ENCODE peak calls at places on chromosomes 7 and 10, in eight cellular contexts. One of them, this sample, is unnamed.

GRCh38 chr10:15719899-15720634 is at the start of gene ITGA8:
- DNase-seq in WERI-Rb-1: peak
- DNase-seq in CD4-positive, alpha-beta T cell: no peak
- DNase-seq in endodermal cell: peak
- DNase-seq in fibroblast of the aortic adventitia: peak
- DNase-seq in lower lobe of right lung: no peak
- DNase-seq in astrocyte of the spinal cord: peak
- DNase-seq in BE2C: peak
- DNase-seq in this sample: peak

GRCh38 chr10:114311496-114312195 is 72.6 kb downstream of the VWA2 start:
- DNase-seq in fibroblast of the aortic adventitia: no peak
- DNase-seq in BE2C: no peak
- DNase-seq in CD4-positive, alpha-beta T cell: no peak
- DNase-seq in WERI-Rb-1: no peak
- DNase-seq in lower lobe of right lung: no peak
- DNase-seq in astrocyte of the spinal cord: no peak
- DNase-seq in endodermal cell: no peak
- DNase-seq in this sample: no peak

GRCh38 chr10:72567421-72567820 is 58.5 kb downstream of the MICU1 start:
- DNase-seq in CD4-positive, alpha-beta T cell: no peak
- DNase-seq in BE2C: no peak
- DNase-seq in lower lobe of right lung: no peak
- DNase-seq in fibroblast of the aortic adventitia: peak
- DNase-seq in WERI-Rb-1: no peak
- DNase-seq in astrocyte of the spinal cord: peak
- DNase-seq in endodermal cell: no peak
- DNase-seq in this sample: no peak

GRCh38 chr10:96225119-96225518 is 46.2 kb downstream of the BLNK start:
- DNase-seq in lower lobe of right lung: no peak
- DNase-seq in astrocyte of the spinal cord: no peak
- DNase-seq in endodermal cell: no peak
- DNase-seq in BE2C: no peak
- DNase-seq in WERI-Rb-1: no peak
- DNase-seq in CD4-positive, alpha-beta T cell: no peak
- DNase-seq in fibroblast of the aortic adventitia: no peak
- DNase-seq in this sample: no peak

GRCh38 chr10:124748206-124748605 is 4.0 kb upstream of the FAM53B start:
- DNase-seq in CD4-positive, alpha-beta T cell: no peak
- DNase-seq in WERI-Rb-1: no peak
- DNase-seq in BE2C: no peak
- DNase-seq in fibroblast of the aortic adventitia: no peak
- DNase-seq in astrocyte of the spinal cord: no peak
- DNase-seq in lower lobe of right lung: no peak
- DNase-seq in endodermal cell: no peak
- DNase-seq in this sample: no peak

GRCh38 chr7:159117366-159118219 is 27.1 kb downstream of the VIPR2 start:
- DNase-seq in CD4-positive, alpha-beta T cell: no peak
- DNase-seq in WERI-Rb-1: no peak
- DNase-seq in lower lobe of right lung: no peak
- DNase-seq in astrocyte of the spinal cord: no peak
- DNase-seq in endodermal cell: peak
- DNase-seq in BE2C: no peak
- DNase-seq in fibroblast of the aortic adventitia: no peak
- DNase-seq in this sample: no peak

GRCh38 chr7:11428877-11429617 is 403.0 kb downstream of the THSD7A start:
- DNase-seq in astrocyte of the spinal cord: no peak
- DNase-seq in lower lobe of right lung: no peak
- DNase-seq in fibroblast of the aortic adventitia: no peak
- DNase-seq in WERI-Rb-1: no peak
- DNase-seq in CD4-positive, alpha-beta T cell: no peak
- DNase-seq in endodermal cell: peak
- DNase-seq in BE2C: no peak
- DNase-seq in this sample: peak

GRCh38 chr10:126268104-126268900 is 120.0 kb downstream of the ADAM12 start:
- DNase-seq in astrocyte of the spinal cord: no peak
- DNase-seq in fibroblast of the aortic adventitia: no peak
- DNase-seq in WERI-Rb-1: no peak
- DNase-seq in lower lobe of right lung: no peak
- DNase-seq in BE2C: no peak
- DNase-seq in CD4-positive, alpha-beta T cell: no peak
- DNase-seq in endodermal cell: no peak
- DNase-seq in this sample: no peak

GRCh38 chr10:124565565-124566221 is 104.1 kb downstream of the LHPP start:
- DNase-seq in fibroblast of the aortic adventitia: no peak
- DNase-seq in BE2C: no peak
- DNase-seq in astrocyte of the spinal cord: no peak
- DNase-seq in endodermal cell: peak
- DNase-seq in lower lobe of right lung: peak
- DNase-seq in WERI-Rb-1: peak
- DNase-seq in CD4-positive, alpha-beta T cell: no peak
- DNase-seq in this sample: peak

GRCh38 chr10:61286695-61287094 is 166.5 kb downstream of the TMEM26 start:
- DNase-seq in endodermal cell: no peak
- DNase-seq in fibroblast of the aortic adventitia: no peak
- DNase-seq in WERI-Rb-1: no peak
- DNase-seq in CD4-positive, alpha-beta T cell: no peak
- DNase-seq in BE2C: no peak
- DNase-seq in lower lobe of right lung: no peak
- DNase-seq in astrocyte of the spinal cord: no peak
- DNase-seq in this sample: no peak

GRCh38 chr7:159063046-159063840 is 81.4 kb downstream of the VIPR2 start:
- DNase-seq in BE2C: no peak
- DNase-seq in fibroblast of the aortic adventitia: no peak
- DNase-seq in lower lobe of right lung: no peak
- DNase-seq in endodermal cell: no peak
- DNase-seq in WERI-Rb-1: no peak
- DNase-seq in CD4-positive, alpha-beta T cell: no peak
- DNase-seq in astrocyte of the spinal cord: no peak
- DNase-seq in this sample: no peak

GRCh38 chr10:3357729-3358128 is 185.1 kb upstream of the PITRM1 start:
- DNase-seq in BE2C: no peak
- DNase-seq in fibroblast of the aortic adventitia: no peak
- DNase-seq in endodermal cell: no peak
- DNase-seq in CD4-positive, alpha-beta T cell: no peak
- DNase-seq in astrocyte of the spinal cord: no peak
- DNase-seq in lower lobe of right lung: no peak
- DNase-seq in WERI-Rb-1: no peak
- DNase-seq in this sample: no peak

GRCh38 chr7:117444646-117445045 is 17.4 kb upstream of the ASZ1 start:
- DNase-seq in astrocyte of the spinal cord: no peak
- DNase-seq in endodermal cell: no peak
- DNase-seq in BE2C: no peak
- DNase-seq in lower lobe of right lung: no peak
- DNase-seq in WERI-Rb-1: no peak
- DNase-seq in fibroblast of the aortic adventitia: no peak
- DNase-seq in CD4-positive, alpha-beta T cell: no peak
- DNase-seq in this sample: no peak

GRCh38 chr10:8405551-8405950 is 351.1 kb downstream of the GATA3 start:
- DNase-seq in CD4-positive, alpha-beta T cell: no peak
- DNase-seq in endodermal cell: no peak
- DNase-seq in BE2C: no peak
- DNase-seq in astrocyte of the spinal cord: no peak
- DNase-seq in fibroblast of the aortic adventitia: peak
- DNase-seq in WERI-Rb-1: no peak
- DNase-seq in lower lobe of right lung: no peak
- DNase-seq in this sample: no peak

GRCh38 chr7:84232653-84233052 is 38.1 kb upstream of the SEMA3A start:
- DNase-seq in CD4-positive, alpha-beta T cell: no peak
- DNase-seq in lower lobe of right lung: no peak
- DNase-seq in endodermal cell: no peak
- DNase-seq in BE2C: no peak
- DNase-seq in WERI-Rb-1: no peak
- DNase-seq in astrocyte of the spinal cord: peak
- DNase-seq in fibroblast of the aortic adventitia: peak
- DNase-seq in this sample: no peak

GRCh38 chr7:81004098-81004497 is 85.2 kb upstream of the SEMA3C start:
- DNase-seq in astrocyte of the spinal cord: peak
- DNase-seq in lower lobe of right lung: no peak
- DNase-seq in WERI-Rb-1: no peak
- DNase-seq in fibroblast of the aortic adventitia: peak
- DNase-seq in BE2C: no peak
- DNase-seq in CD4-positive, alpha-beta T cell: no peak
- DNase-seq in endodermal cell: no peak
- DNase-seq in this sample: no peak

GRCh38 chr7:13282377-13282980 is 595.0 kb downstream of the ARL4A start:
- DNase-seq in CD4-positive, alpha-beta T cell: no peak
- DNase-seq in lower lobe of right lung: no peak
- DNase-seq in WERI-Rb-1: no peak
- DNase-seq in astrocyte of the spinal cord: peak
- DNase-seq in fibroblast of the aortic adventitia: peak
- DNase-seq in BE2C: no peak
- DNase-seq in endodermal cell: no peak
- DNase-seq in this sample: no peak

GRCh38 chr7:13279854-13280435 is 592.5 kb downstream of the ARL4A start:
- DNase-seq in WERI-Rb-1: no peak
- DNase-seq in CD4-positive, alpha-beta T cell: no peak
- DNase-seq in lower lobe of right lung: no peak
- DNase-seq in BE2C: no peak
- DNase-seq in astrocyte of the spinal cord: peak
- DNase-seq in endodermal cell: no peak
- DNase-seq in fibroblast of the aortic adventitia: peak
- DNase-seq in this sample: no peak

GRCh38 chr7:13278020-13278419 is 590.6 kb downstream of the ARL4A start:
- DNase-seq in astrocyte of the spinal cord: no peak
- DNase-seq in fibroblast of the aortic adventitia: no peak
- DNase-seq in endodermal cell: no peak
- DNase-seq in WERI-Rb-1: no peak
- DNase-seq in lower lobe of right lung: no peak
- DNase-seq in BE2C: no peak
- DNase-seq in CD4-positive, alpha-beta T cell: no peak
- DNase-seq in this sample: no peak

GRCh38 chr7:13276977-13277376 is 589.5 kb downstream of the ARL4A start:
- DNase-seq in endodermal cell: no peak
- DNase-seq in fibroblast of the aortic adventitia: peak
- DNase-seq in lower lobe of right lung: no peak
- DNase-seq in astrocyte of the spinal cord: peak
- DNase-seq in BE2C: no peak
- DNase-seq in CD4-positive, alpha-beta T cell: no peak
- DNase-seq in WERI-Rb-1: no peak
- DNase-seq in this sample: no peak
- TF ChIP-seq CTCF in endodermal cell: peak
- TF ChIP-seq CTCF in fibroblast of the aortic adventitia: peak
- TF ChIP-seq CTCF in lower lobe of right lung: peak
- TF ChIP-seq CTCF in astrocyte of the spinal cord: peak
- TF ChIP-seq CTCF in BE2C: no peak
- TF ChIP-seq CTCF in CD4-positive, alpha-beta T cell: no peak
- TF ChIP-seq CTCF in WERI-Rb-1: no peak
- TF ChIP-seq CTCF in this sample: peak

DNA sequence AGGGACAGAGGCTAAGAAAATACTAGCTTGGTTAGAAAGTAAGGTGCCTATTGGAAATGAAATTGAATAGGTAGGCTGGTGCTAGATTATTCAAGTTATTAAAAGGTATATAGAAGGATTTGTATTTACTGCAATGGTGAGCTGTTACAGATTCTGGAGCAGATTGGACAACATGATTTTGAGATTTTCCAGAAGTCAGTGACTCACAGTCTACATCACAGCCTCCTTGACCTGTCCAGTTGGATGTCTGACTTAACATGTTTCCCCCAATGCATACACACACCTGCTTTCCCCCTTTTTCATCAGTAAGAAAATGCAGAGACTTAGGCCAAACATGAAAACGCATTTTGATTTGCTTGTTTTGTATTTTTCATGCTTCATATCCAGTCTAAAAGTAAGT is 33.4 kb downstream of the STARD3NL start:
- DNase-seq in astrocyte of the spinal cord: no peak
- DNase-seq in WERI-Rb-1: no peak
- DNase-seq in fibroblast of the aortic adventitia: peak
- DNase-seq in lower lobe of right lung: no peak
- DNase-seq in CD4-positive, alpha-beta T cell: no peak
- DNase-seq in BE2C: no peak
- DNase-seq in endodermal cell: no peak
- DNase-seq in this sample: no peak
- TF ChIP-seq CTCF in astrocyte of the spinal cord: no peak
- TF ChIP-seq CTCF in WERI-Rb-1: no peak
- TF ChIP-seq CTCF in fibroblast of the aortic adventitia: no peak
- TF ChIP-seq CTCF in lower lobe of right lung: no peak
- TF ChIP-seq CTCF in CD4-positive, alpha-beta T cell: no peak
- TF ChIP-seq CTCF in BE2C: no peak
- TF ChIP-seq CTCF in endodermal cell: no peak
- TF ChIP-seq CTCF in this sample: no peak

DNA sequence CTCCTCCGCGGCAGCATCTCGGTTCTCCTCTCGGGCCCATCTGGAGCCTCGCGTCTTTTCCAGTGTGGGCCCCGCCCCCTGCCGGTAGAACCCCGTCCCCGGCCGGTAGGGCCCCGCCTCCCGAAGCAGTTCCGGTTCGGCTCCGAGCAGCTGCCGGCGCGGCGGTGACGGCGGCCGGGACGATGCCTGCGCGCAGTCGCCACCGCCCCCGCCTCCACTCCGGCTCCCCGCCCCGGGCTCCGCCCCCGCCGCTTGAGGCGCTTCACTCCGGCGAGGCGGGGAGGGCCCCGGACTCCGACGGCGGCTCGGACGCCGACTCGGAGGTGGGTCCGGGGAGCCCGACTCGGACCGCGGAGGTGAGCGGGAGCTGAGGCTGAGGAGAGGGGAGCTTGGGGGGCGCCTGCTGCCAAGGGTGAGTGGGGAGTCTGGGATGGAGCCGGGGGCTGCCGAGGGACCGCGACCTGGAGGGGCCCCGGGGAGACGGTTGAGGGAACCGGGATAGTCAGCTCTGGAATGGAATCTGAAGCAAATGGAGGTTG is at the start of gene SAMD8:
- DNase-seq in fibroblast of the aortic adventitia: peak
- DNase-seq in lower lobe of right lung: peak
- DNase-seq in astrocyte of the spinal cord: peak
- DNase-seq in CD4-positive, alpha-beta T cell: peak
- DNase-seq in WERI-Rb-1: peak
- DNase-seq in endodermal cell: peak
- DNase-seq in BE2C: peak
- DNase-seq in this sample: peak
- TF ChIP-seq CTCF in fibroblast of the aortic adventitia: peak
- TF ChIP-seq CTCF in lower lobe of right lung: peak
- TF ChIP-seq CTCF in astrocyte of the spinal cord: no peak
- TF ChIP-seq CTCF in CD4-positive, alpha-beta T cell: no peak
- TF ChIP-seq CTCF in WERI-Rb-1: no peak
- TF ChIP-seq CTCF in endodermal cell: peak
- TF ChIP-seq CTCF in BE2C: peak
- TF ChIP-seq CTCF in this sample: peak

DNA sequence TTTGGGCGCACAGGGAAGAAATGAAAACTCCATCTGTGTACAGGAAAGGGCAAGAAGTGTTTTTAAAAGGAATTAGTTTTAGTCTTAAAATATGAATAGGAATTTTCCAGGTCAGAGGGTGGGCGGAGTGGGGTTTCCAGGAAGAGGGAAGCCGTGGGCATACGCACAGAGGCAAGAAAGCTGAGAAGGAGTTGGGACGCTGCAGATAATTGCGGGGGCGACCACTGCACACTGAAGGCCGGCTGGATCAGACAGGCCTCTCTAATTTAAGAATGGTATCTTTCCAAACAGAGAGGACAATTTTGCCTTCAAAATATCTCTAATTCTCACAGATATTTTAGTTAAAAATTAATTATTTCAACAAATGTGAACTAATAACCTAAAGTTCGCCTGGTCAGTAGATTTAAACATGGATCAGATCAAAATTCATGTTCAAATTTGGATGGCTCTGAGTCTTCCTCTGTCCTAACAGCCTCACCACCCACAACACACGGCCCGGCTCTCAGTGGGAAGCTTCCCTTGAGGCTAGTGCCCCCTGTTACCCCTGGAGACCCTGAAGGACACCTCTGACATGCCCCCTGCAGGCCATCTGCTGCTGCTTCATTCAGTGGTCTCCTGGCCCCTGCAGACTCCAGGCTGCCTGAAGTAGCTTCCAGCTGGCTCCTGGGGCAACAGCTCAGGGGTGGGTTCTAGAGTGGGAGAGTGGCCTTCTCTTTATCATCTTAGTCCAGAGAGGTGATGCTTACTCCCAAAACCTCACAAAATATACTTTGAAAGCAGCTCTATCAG is 189.3 kb upstream of the INHBA start:
- DNase-seq in endodermal cell: peak
- DNase-seq in CD4-positive, alpha-beta T cell: no peak
- DNase-seq in BE2C: peak
- DNase-seq in WERI-Rb-1: peak
- DNase-seq in fibroblast of the aortic adventitia: no peak
- DNase-seq in astrocyte of the spinal cord: no peak
- DNase-seq in lower lobe of right lung: no peak
- DNase-seq in this sample: no peak
- TF ChIP-seq CTCF in endodermal cell: peak
- TF ChIP-seq CTCF in CD4-positive, alpha-beta T cell: no peak
- TF ChIP-seq CTCF in BE2C: no peak
- TF ChIP-seq CTCF in WERI-Rb-1: peak
- TF ChIP-seq CTCF in fibroblast of the aortic adventitia: no peak
- TF ChIP-seq CTCF in astrocyte of the spinal cord: no peak
- TF ChIP-seq CTCF in lower lobe of right lung: peak
- TF ChIP-seq CTCF in this sample: no peak

This sample was measured in glutamatergic neuron.